ENCODE peak calls at places on chromosome 6, in four cellular contexts. B is GM23248, F is kidney tubule cell, Q is nephron progenitor cell. G is an unnamed sample.

GRCh38 chr6:13988049-13988738 is 63.4 kb downstream of the RNF182 start:
- DNase-seq in F (no peak), Q (no peak), B (no peak), G (no peak)

GRCh38 chr6:99521557-99522286 is 6.5 kb upstream of the USP45 start:
- DNase-seq in Q (peak), F (peak), B (peak), G (no peak)

GRCh38 chr6:3118353-3119039 is at the start of gene BPHL:
- DNase-seq in Q (peak), B (peak), F (peak), G (peak)

GRCh38 chr6:37517411-37517812 is 17.7 kb upstream of the CCDC167 start:
- DNase-seq in F (no peak), Q (no peak), B (peak), G (no peak)

GRCh38 chr6:33091957-33092356 is 16.2 kb downstream of the HLA-DPB1 start:
- DNase-seq in F (no peak), Q (peak), B (peak), G (no peak)

GRCh38 chr6:79665725-79666551 is 34.8 kb downstream of the SH3BGRL2 start:
- DNase-seq in B (no peak), Q (no peak), F (no peak), G (no peak)

GRCh38 chr6:13924949-13925881 is at the start of gene RNF182:
- DNase-seq in B (peak), F (peak), Q (no peak), G (no peak)

GRCh38 chr6:156998824-156999330 is 221.7 kb downstream of the ARID1B start:
- DNase-seq in F (no peak), Q (no peak), B (no peak), G (no peak)

G was measured in coronary artery.